ENCODE peak calls at places on chromosomes 12 and 14, in seven cellular contexts. C is activated CD8-positive, alpha-beta T cell treated with anti-CD3 and anti-CD28 coated beads for 36 hours; V is NCI-H1436; L is GM23248; Q is left cardiac atrium; O is neuronal stem cell; Y is NCI-H2171. K is an unnamed sample.

GRCh38 chr12:29229937-29230336 is 80.9 kb downstream of the FAR2 start:
- DNase-seq in C (no peak), V (no peak), L (no peak), Q (no peak), O (no peak), Y (no peak), K (no peak)

GRCh38 chr14:60651936-60652673 is 2.8 kb upstream of the SIX1 start:
- DNase-seq in C (no peak), V (peak; percentile 37), L (peak; percentile 39), Q (no peak), O (peak; percentile 38), Y (peak; percentile 72), K (no peak)

GRCh38 chr12:121801601-121802484 is 2.0 kb upstream of the SETD1B start:
- DNase-seq in C (peak; percentile 60), V (peak; percentile 71), L (peak; percentile 56), Q (peak; percentile 16), O (no peak), Y (no peak), K (no peak)

GRCh38 chr12:57744194-57744776 is 554 bp upstream of the TSPAN31 start:
- DNase-seq in C (peak; percentile 88), V (peak; percentile 89), L (peak; percentile 83), Q (peak; percentile 82), O (no peak), Y (peak; percentile 77), K (no peak)

GRCh38 chr12:131755305-131756113 is 44.6 kb downstream of the SFSWAP start:
- DNase-seq in C (peak; percentile 53), V (peak; percentile 11), L (peak; percentile 39), Q (no peak), O (no peak), Y (no peak), K (no peak)

GRCh38 chr12:124740691-124741137 is 123.0 kb downstream of the SCARB1 start:
- DNase-seq in C (peak; percentile 34), V (no peak), L (peak; percentile 64), Q (peak; percentile 48), O (no peak), Y (no peak), K (no peak)

GRCh38 chr12:108302471-108303311 is 36.4 kb downstream of the CMKLR1 start:
- DNase-seq in C (no peak), V (no peak), L (peak; percentile 83), Q (peak; percentile 86), O (no peak), Y (no peak), K (peak; percentile 46)

GRCh38 chr14:61102549-61103466 is 121.8 kb downstream of the SLC38A6 start:
- DNase-seq in C (no peak), V (no peak), L (peak; percentile 2), Q (no peak), O (no peak), Y (no peak), K (no peak)

GRCh38 chr12:112992541-112993398 is 14.5 kb downstream of the OAS2 start:
- DNase-seq in C (peak; percentile 75), V (peak; percentile 9), L (peak; percentile 67), Q (peak; percentile 45), O (peak; percentile 38), Y (no peak), K (no peak)

GRCh38 chr14:101858791-101859537 is 97.5 kb downstream of the PPP2R5C start:
- DNase-seq in C (no peak), V (peak; percentile 32), L (no peak), Q (no peak), O (no peak), Y (no peak), K (no peak)

GRCh38 chr12:85489194-85489593 is 209.2 kb downstream of the ALX1 start:
- DNase-seq in C (no peak), V (no peak), L (no peak), Q (no peak), O (no peak), Y (no peak), K (no peak)

K was measured in GM04503.